ENCODE peak calls at places on chromosomes 4 and X, in four cellular contexts. Y, O, C and M are unnamed samples.

GRCh38 chr4:914531-914930 is 17.6 kb downstream of the GAK start:
- DNase-seq in Y (peak; percentile 4), O (no peak), C (no peak), M (no peak)

GRCh38 chr4:106034205-106034604 is 138.9 kb downstream of the NPNT start:
- DNase-seq in Y (no peak), O (no peak), C (no peak), M (no peak)

GRCh38 chr4:24118031-24118430 is 228.2 kb upstream of the PPARGC1A start:
- DNase-seq in Y (no peak), O (no peak), C (no peak), M (no peak)

GRCh38 chr4:139593091-139593564 is 37.1 kb upstream of the SETD7 start:
- DNase-seq in Y (no peak), O (peak; percentile 13), C (peak; percentile 76), M (no peak)

GRCh38 chr4:157983300-157983699 is 189.5 kb downstream of the GASK1B start:
- DNase-seq in Y (no peak), O (peak; percentile 78), C (no peak), M (no peak)

GRCh38 chr4:6582889-6583504 is 8.0 kb downstream of the MAN2B2 start:
- DNase-seq in Y (no peak), O (peak; percentile 27), C (peak; percentile 57), M (no peak)

GRCh38 chr4:186724048-186724860 is 598 bp upstream of the FAT1 start:
- DNase-seq in Y (peak; percentile 63), O (no peak), C (peak; percentile 39), M (peak; percentile 53)

GRCh38 chrX:53711446-53711845 is 24.9 kb upstream of the HUWE1 start:
- DNase-seq in Y (no peak), O (no peak), C (no peak), M (no peak)

GRCh38 chr4:112552668-112553067 is 36.7 kb upstream of the NEUROG2 start:
- DNase-seq in Y (no peak), O (no peak), C (peak; percentile 32), M (no peak)

GRCh38 chr4:21304061-21304541 is 603.8 kb downstream of the PACRGL start:
- DNase-seq in Y (no peak), O (no peak), C (no peak), M (no peak)

GRCh38 chr4:159768011-159768410 is 665.1 kb downstream of the RAPGEF2 start:
- DNase-seq in Y (no peak), O (no peak), C (no peak), M (no peak)

GRCh38 chr4:175770555-175770954 is 41.5 kb downstream of the GPM6A start:
- DNase-seq in Y (no peak), O (no peak), C (peak; percentile 1), M (no peak)

GRCh38 chr4:102623622-102624021 is 122.5 kb downstream of the NFKB1 start:
- DNase-seq in Y (no peak), O (peak; percentile 30), C (peak; percentile 81), M (no peak)

GRCh38 chr4:94544811-94545210 is 93.1 kb downstream of the PDLIM5 start:
- DNase-seq in Y (no peak), O (peak; percentile 59), C (no peak), M (no peak)

GRCh38 chr4:114349543-114350175 is 248.9 kb upstream of the UGT8 start:
- DNase-seq in Y (no peak), O (no peak), C (no peak), M (no peak)

DNA sequence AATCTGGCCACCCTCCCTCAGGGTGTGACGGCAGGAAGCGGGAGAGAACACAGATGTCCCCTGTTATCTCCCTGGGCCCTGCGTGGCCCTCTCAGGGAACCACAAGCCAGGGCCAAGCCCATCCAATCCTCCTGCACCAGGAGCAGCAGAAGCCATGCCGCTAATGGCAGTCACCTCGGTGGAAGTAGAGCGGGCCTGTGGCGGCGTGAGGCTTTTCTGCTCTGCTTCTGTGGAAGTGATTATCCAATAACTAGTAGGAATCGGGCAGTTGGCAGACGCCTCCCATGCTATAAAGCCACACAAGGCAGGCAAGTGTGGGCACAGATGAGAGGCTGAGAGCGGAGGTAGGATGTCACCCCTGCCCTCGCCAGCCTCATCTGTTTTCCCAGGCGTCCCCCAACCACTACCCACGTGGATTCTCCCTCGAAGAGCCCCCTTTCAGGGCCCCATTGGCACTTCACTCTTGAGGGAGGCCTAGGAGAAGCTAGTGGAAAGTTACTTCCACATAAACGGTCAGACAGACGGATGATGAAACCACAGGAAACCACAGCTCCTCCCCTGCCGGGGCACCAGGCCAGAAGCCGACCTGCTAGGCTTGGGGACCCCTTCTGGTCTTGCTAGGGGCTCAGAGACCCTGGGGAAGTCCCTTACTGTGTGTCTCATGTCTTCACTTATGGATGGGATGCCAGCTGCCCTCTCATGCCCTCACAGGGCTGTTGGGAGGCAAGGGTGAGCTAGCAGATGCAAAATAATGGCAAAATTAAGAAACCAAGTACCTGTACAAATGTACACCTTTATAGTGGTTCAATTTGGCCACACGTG is 18.8 kb upstream of the TMSB4X start:
- DNase-seq in Y (peak; percentile 58), O (peak; percentile 78), C (peak; percentile 50), M (no peak)
- TF ChIP-seq POLR2A in Y (no peak), O (no peak), C (no peak), M (no peak)

DNA sequence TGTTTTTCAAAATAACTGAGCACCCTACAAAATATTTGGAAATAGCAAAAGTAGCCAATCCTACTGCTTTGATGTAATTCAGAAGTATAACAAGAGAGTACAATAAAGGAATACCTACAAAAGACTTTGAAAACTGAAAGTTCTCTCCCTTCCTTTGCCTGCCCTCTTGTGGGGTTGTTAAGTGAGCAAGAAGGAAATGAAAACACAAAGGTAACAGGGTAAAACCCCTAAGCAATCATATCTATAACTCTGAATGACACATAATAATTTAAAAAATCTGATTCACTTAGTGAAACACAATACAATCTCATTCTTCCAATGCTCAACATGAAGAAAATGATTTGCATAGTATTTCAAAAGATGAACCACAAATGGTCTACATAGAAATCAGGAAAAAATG is 98.2 kb downstream of the FRYL start:
- DNase-seq in Y (no peak), O (peak; percentile 73), C (peak; percentile 22), M (no peak)
- TF ChIP-seq CTCF in Y (peak; percentile 42), O (peak; percentile 8), C (peak; percentile 21), M (peak; percentile 50)

DNA sequence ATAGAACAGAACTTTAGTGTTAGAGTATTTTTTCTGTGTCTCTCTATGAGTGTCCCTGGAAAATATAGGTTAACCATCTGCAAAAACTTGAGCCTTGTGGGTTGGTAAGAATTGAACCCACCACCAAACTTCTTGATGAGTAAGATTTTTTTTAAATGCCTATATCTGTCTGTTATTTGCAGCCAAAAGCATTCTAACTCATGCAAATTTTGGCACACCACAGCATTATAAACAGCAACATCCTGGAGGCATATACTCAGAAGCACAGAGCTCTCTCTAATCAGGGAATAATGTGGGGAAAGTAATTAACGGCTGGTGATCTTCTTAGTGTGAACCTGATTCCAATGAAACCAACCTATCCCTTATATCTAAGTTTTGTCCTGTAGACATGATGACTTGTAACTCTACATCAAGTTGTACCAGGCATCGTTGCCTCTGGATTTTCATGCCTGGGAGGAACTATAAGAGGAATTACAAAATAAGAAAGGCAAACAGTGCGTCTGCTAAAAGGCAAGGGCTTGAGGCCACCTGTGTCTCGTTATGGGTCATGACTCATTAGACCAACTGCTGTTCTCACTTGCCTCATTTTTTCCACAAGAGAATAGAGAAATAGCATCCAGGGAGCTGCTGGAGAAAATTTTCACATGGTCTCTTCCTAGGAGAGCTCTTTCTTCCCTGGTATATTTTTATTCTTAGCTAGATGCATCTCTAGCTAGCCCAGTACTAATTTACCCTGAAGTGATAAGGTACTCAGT is 202.4 kb downstream of the CHIC2 start:
- DNase-seq in Y (peak; percentile 50), O (no peak), C (peak; percentile 40), M (no peak)
- H3K27ac ChIP-seq in Y (peak overlapping the region; percentile 60), O (no peak overlapping the region), C (peak overlapping the region; percentile 14), M (no peak overlapping the region)

GRCh38 chrX:150525061-150525919 is 43.1 kb upstream of the MTM1 start:
- DNase-seq in Y (peak; percentile 64), O (no peak), C (no peak), M (no peak)
- TF ChIP-seq POLR2A in Y (no peak), O (no peak), C (no peak), M (no peak)

GRCh38 chrX:40646489-40647306 is 663 bp downstream of the CXorf38 start:
- DNase-seq in Y (peak; percentile 46), O (peak; percentile 24), C (peak; percentile 10), M (peak; percentile 17)

GRCh38 chrX:40644821-40645358 is 2.5 kb downstream of the CXorf38 start:
- DNase-seq in Y (peak; percentile 62), O (peak; percentile 71), C (peak; percentile 6), M (peak; percentile 5)

GRCh38 chrX:40651620-40652223 is 4.4 kb upstream of the CXorf38 start:
- DNase-seq in Y (peak; percentile 49), O (peak; percentile 61), C (peak; percentile 69), M (peak; percentile 42)

GRCh38 chrX:40644175-40644574 is 3.2 kb downstream of the CXorf38 start:
- DNase-seq in Y (no peak), O (peak; percentile 43), C (no peak), M (no peak)

GRCh38 chrX:40647307-40648197 is at the start of gene CXorf38:
- DNase-seq in Y (peak; percentile 94), O (peak; percentile 90), C (peak; percentile 91), M (peak; percentile 81)
- TF ChIP-seq CTCF in Y (no peak), O (no peak), C (no peak), M (no peak)

DNA sequence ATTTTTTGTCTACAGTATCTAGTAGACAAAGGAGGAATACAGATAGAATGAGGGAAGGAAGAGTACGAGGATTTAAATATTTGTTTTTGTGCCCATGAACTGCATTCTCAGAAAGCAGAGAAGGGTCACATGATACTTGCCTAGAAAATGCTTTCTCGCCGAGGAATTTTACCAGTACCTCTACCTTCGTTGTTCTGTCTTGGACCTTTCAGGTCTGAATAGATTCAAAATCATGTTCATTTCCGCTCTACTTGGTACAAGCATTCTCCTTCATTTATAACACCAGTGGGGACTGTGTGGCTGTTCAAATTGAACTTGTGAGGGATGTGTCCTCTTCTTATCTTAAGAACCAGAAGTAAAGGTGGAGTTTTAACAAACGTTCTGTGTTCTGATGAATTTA is 1.9 kb downstream of the USP38 start:
- DNase-seq in Y (no peak), O (peak; percentile 50), C (no peak), M (no peak)
- H3K27ac ChIP-seq in Y (peak overlapping the region; percentile 38), O (peak overlapping the region; percentile 62), C (no peak overlapping the region), M (no peak overlapping the region)

DNA sequence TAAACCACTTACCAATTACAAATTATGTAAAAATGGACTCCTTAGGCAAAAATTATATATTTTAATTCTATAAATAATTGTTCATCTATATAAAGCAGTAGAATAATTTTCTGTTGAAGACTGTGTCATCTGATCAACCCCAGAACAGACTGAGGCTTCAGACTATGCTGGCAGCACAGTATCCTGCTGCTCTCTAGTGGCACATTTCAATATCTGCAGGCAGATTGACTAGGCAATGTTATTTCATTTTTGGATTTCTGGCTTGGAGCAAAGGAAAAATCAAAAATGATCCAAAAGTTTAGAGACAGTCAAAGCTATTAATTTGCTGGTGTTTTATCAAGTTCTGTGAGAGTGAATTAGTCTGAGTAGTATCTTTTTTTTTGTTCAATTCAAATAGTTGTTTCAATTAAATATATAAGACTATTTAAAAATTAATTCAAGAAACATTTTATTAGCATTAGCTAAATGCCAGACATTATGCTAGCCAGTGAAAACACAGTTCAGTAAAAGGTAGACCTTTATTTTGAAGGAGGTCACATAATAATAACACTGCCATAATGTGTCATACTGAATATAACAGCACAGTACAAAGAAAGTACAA is 21.3 kb upstream of the SULT1E1 start:
- DNase-seq in Y (no peak), O (peak; percentile 61), C (peak; percentile 40), M (peak; percentile 23)
- TF ChIP-seq POLR2A in Y (no peak), O (no peak), C (no peak), M (no peak)